ENCODE peak calls at places on chromosomes 13 and 19, in four cellular contexts. S is fibroblast of pulmonary artery; C is stimulated activated CD8-positive, alpha-beta memory T cell treated with anti-CD3 and anti-CD28 coated beads, Interleukin-15, amount 100 ng/mL, for 48 hours; Y is brain microvascular endothelial cell. R is an unnamed sample.

GRCh38 chr13:113665582-113666323 is 1.3 kb upstream of the GRK1 start:
- DNase-seq in C (no peak), S (no peak), Y (no peak), R (no peak)

GRCh38 chr13:113083402-113084061 is 22.1 kb upstream of the F7 start:
- DNase-seq in Y (no peak), C (no peak), S (peak; percentile 41), R (no peak)

GRCh38 chr19:46710687-46711086 is 6.2 kb downstream of the PRKD2 start:
- DNase-seq in S (no peak), C (no peak), Y (no peak), R (no peak)

GRCh38 chr19:20664917-20665781 is 3.8 kb upstream of the ZNF626 start:
- DNase-seq in C (no peak), S (peak; percentile 3), Y (no peak), R (peak; percentile 3)

GRCh38 chr13:34048652-34049051 is 230.7 kb downstream of the RFC3 start:
- DNase-seq in C (no peak), S (no peak), Y (no peak), R (no peak)

GRCh38 chr13:100646030-100646673 is 28.4 kb downstream of the TMTC4 start:
- DNase-seq in C (no peak), Y (peak; percentile 49), S (peak; percentile 60), R (peak; percentile 25)

GRCh38 chr13:26423634-26424033 is 133.8 kb upstream of the WASF3 start:
- DNase-seq in S (peak; percentile 14), Y (no peak), C (no peak), R (no peak)

GRCh38 chr13:80131204-80131603 is 209.7 kb downstream of the SPRY2 start:
- DNase-seq in C (no peak), Y (peak; percentile 75), S (peak; percentile 81), R (peak; percentile 46)

GRCh38 chr19:19342086-19343015 is 21.7 kb downstream of the MAU2 start:
- DNase-seq in S (peak; percentile 69), C (no peak), Y (peak; percentile 45), R (peak; percentile 91)

GRCh38 chr19:39502640-39503417 is 4.1 kb downstream of the DLL3 start:
- DNase-seq in C (peak; percentile 69), Y (no peak), S (peak; percentile 77), R (peak; percentile 92)

GRCh38 chr19:30217461-30217860 is 154.7 kb upstream of the ZNF536 start:
- DNase-seq in S (no peak), C (no peak), Y (no peak), R (no peak)

GRCh38 chr13:97359181-97360057 is 74.5 kb upstream of the RAP2A start:
- DNase-seq in Y (peak; percentile 75), S (peak; percentile 89), C (peak; percentile 11), R (peak; percentile 41)

GRCh38 chr19:23440791-23441190 is 45.5 kb upstream of the ZNF91 start:
- DNase-seq in C (no peak), S (no peak), Y (no peak), R (no peak)

GRCh38 chr13:105543742-105544141 is 991.7 kb downstream of the EFNB2 start:
- DNase-seq in S (no peak), C (no peak), Y (no peak), R (no peak)

GRCh38 chr19:4052114-4052992 is 14.3 kb downstream of the ZBTB7A start:
- DNase-seq in C (no peak), Y (no peak), S (no peak), R (no peak)

GRCh38 chr13:79830426-79830825 is 349.5 kb downstream of the NDFIP2 start:
- DNase-seq in C (no peak), Y (no peak), S (no peak), R (no peak)

GRCh38 chr13:30735025-30735967 is at the start of gene ALOX5AP:
- DNase-seq in C (no peak), Y (no peak), S (no peak), R (no peak)

GRCh38 chr19:29858621-29859020 is 46.8 kb downstream of the CCNE1 start:
- DNase-seq in C (no peak), Y (no peak), S (no peak), R (no peak)

GRCh38 chr19:6062961-6063575 is 47.2 kb downstream of the RFX2 start:
- DNase-seq in Y (no peak), S (no peak), C (no peak), R (no peak)

GRCh38 chr13:52128714-52129700 is at the start of gene NEK5:
- DNase-seq in C (peak; percentile 24), S (peak; percentile 44), Y (peak; percentile 29), R (peak; percentile 78)

GRCh38 chr13:30464496-30465351 is 1.0 kb downstream of the HMGB1 start:
- DNase-seq in Y (peak; percentile 60), C (peak; percentile 66), S (peak; percentile 84), R (peak; percentile 68)

GRCh38 chr13:102598061-102598460 is 1.3 kb downstream of the TPP2 start:
- DNase-seq in Y (no peak), C (no peak), S (no peak), R (peak; percentile 19)

GRCh38 chr19:40510526-40511115 is 43.8 kb downstream of the SPTBN4 start:
- DNase-seq in C (no peak), Y (no peak), S (no peak), R (no peak)

GRCh38 chr13:61954092-61954491 is 538.4 kb upstream of the PCDH20 start:
- DNase-seq in S (peak; percentile 49), Y (no peak), C (no peak), R (no peak)

GRCh38 chr13:113879017-113879416 is 15.1 kb upstream of the GAS6 start:
- DNase-seq in C (no peak), S (no peak), Y (no peak), R (no peak)

GRCh38 chr19:55370305-55370988 is at the start of gene IL11:
- DNase-seq in C (no peak), S (no peak), Y (peak; percentile 32), R (peak; percentile 86)

GRCh38 chr13:99356216-99357089 is 49.3 kb upstream of the GPR183 start:
- DNase-seq in Y (peak; percentile 96), S (peak; percentile 83), C (peak; percentile 34), R (peak; percentile 76)

GRCh38 chr19:45899919-45900589 is 2.4 kb downstream of the MYPOP start:
- DNase-seq in Y (no peak), C (no peak), S (no peak), R (no peak)

GRCh38 chr19:3375221-3376088 is 9.1 kb downstream of the NFIC start:
- DNase-seq in S (peak; percentile 67), Y (no peak), C (no peak), R (peak; percentile 75)

GRCh38 chr13:96080676-96081075 is 9.2 kb upstream of the HS6ST3 start:
- DNase-seq in C (no peak), Y (no peak), S (no peak), R (no peak)